ENCODE peak calls at places on chromosomes 11 and 22, in ten cellular contexts. B is HepG2; X is stimulated activated CD4-positive, alpha-beta T cell treated with anti-CD3 and anti-CD28 coated beads, Interleukin-4, amount 100 ng/mL, for 4 hours; H is amniotic stem cell; V is T-helper 17 cell; P is ureter; W is activated naive CD4-positive, alpha-beta T cell treated with anti-CD3 and anti-CD28 coated beads, Interleukin-2, amount 50 U/mL, for 72 hours; A is cardiac muscle cell; J is NCI-H774; F is effector CD4-positive, alpha-beta T cell. Z is an unnamed sample.

GRCh38 chr11:69493931-69494821 is 12.7 kb downstream of the LINC01488 start:
- DNase-seq in H (no peak), F (no peak), B (no peak), J (no peak), X (no peak), W (no peak), A (no peak), P (no peak), V (no peak), Z (no peak)

GRCh38 chr11:120054753-120055045 is 83.2 kb downstream of the TRIM29 start:
- DNase-seq in B (no peak), W (no peak), H (no peak), P (peak; percentile 23), A (no peak), X (no peak), F (no peak), J (no peak), V (no peak), Z (no peak)

GRCh38 chr11:11036185-11037161 is 178.6 kb upstream of the ZBED5 start:
- DNase-seq in A (peak; percentile 86), H (no peak), F (peak; percentile 42), B (peak; percentile 64), V (no peak), W (peak; percentile 40), J (peak; percentile 53), X (peak; percentile 17), P (no peak), Z (peak; percentile 16)

GRCh38 chr22:45159652-45160462 is 3.9 kb upstream of the NUP50 start:
- DNase-seq in B (peak; percentile 88), P (no peak), J (no peak), F (no peak), A (no peak), H (no peak), V (no peak), W (no peak), X (no peak), Z (no peak)

GRCh38 chr11:67272327-67273259 is 6.3 kb downstream of the GRK2 start:
- DNase-seq in J (no peak), B (no peak), V (no peak), A (no peak), P (no peak), H (no peak), X (no peak), W (no peak), F (no peak), Z (no peak)

GRCh38 chr11:28017816-28018215 is 90.1 kb downstream of the KIF18A start:
- DNase-seq in F (no peak), V (no peak), P (no peak), J (no peak), H (no peak), A (no peak), X (no peak), B (no peak), W (no peak), Z (no peak)

GRCh38 chr11:101576536-101576935 is 7.3 kb downstream of the TRPC6 start:
- DNase-seq in H (no peak), J (no peak), A (no peak), B (no peak), F (no peak), X (no peak), V (no peak), P (no peak), W (no peak), Z (no peak)

GRCh38 chr11:105757107-105757506 is 147.2 kb downstream of the GRIA4 start:
- DNase-seq in F (no peak), H (no peak), B (no peak), J (no peak), X (no peak), W (no peak), A (no peak), P (no peak), V (no peak), Z (no peak)

GRCh38 chr11:104175769-104176168 is 11.8 kb upstream of the PDGFD start:
- DNase-seq in W (no peak), B (no peak), F (no peak), P (no peak), J (no peak), A (no peak), X (no peak), H (no peak), V (no peak), Z (no peak)

GRCh38 chr22:35102663-35103062 is 36.7 kb downstream of the ISX start:
- DNase-seq in V (no peak), P (no peak), X (no peak), F (no peak), H (no peak), B (no peak), W (no peak), A (peak; percentile 72), J (no peak), Z (no peak)

GRCh38 chr22:49566141-49566541 is 261.5 kb downstream of the BRD1 start:
- DNase-seq in H (no peak), W (no peak), J (no peak), B (no peak), F (no peak), P (peak; percentile 20), X (no peak), V (no peak), A (no peak), Z (no peak)

GRCh38 chr11:109423114-109423859 is 1.3 kb downstream of the C11orf87 start:
- DNase-seq in V (no peak), X (no peak), A (peak; percentile 13), B (no peak), H (no peak), W (no peak), J (no peak), F (no peak), P (no peak), Z (no peak)

GRCh38 chr11:130518164-130518563 is 69.7 kb downstream of the ADAMTS15 start:
- DNase-seq in H (no peak), A (no peak), P (no peak), W (no peak), J (no peak), F (no peak), B (no peak), X (no peak), V (no peak), Z (no peak)

GRCh38 chr22:24517446-24517845 is 22.3 kb downstream of the UPB1 start:
- DNase-seq in H (no peak), F (no peak), W (no peak), A (no peak), P (no peak), B (no peak), J (no peak), V (no peak), X (no peak), Z (no peak)

GRCh38 chr11:100687630-100688395 is 725 bp downstream of the ARHGAP42 start:
- DNase-seq in X (no peak), B (peak; percentile 55), A (peak; percentile 81), V (no peak), P (peak; percentile 61), F (no peak), H (peak; percentile 52), W (peak; percentile 3), J (peak; percentile 13), Z (peak; percentile 20)

GRCh38 chr11:2168286-2169000 is 3.2 kb downstream of the TH start:
- DNase-seq in W (no peak), X (no peak), H (no peak), F (no peak), A (no peak), B (no peak), J (no peak), V (no peak), P (peak; percentile 70), Z (no peak)

GRCh38 chr11:119262668-119263351 is 54.1 kb downstream of the MCAM start:
- DNase-seq in F (no peak), W (no peak), B (no peak), A (no peak), V (no peak), J (no peak), P (no peak), X (no peak), H (no peak), Z (no peak)

GRCh38 chr22:23204541-23205157 is 24.3 kb downstream of the BCR start:
- DNase-seq in H (no peak), F (no peak), V (no peak), B (no peak), X (no peak), P (no peak), A (no peak), W (no peak), J (peak; percentile 86), Z (no peak)

GRCh38 chr11:55503449-55503848 is 50.8 kb upstream of the OR4C15 start:
- DNase-seq in P (no peak), H (no peak), J (no peak), V (no peak), F (no peak), W (no peak), A (no peak), X (no peak), B (no peak), Z (no peak)

GRCh38 chr11:30046211-30046945 is 29.5 kb upstream of the KCNA4 start:
- DNase-seq in B (no peak), J (peak; percentile 47), W (no peak), V (no peak), H (no peak), F (no peak), X (no peak), A (no peak), P (no peak), Z (no peak)

GRCh38 chr11:24271798-24272197 is 225.1 kb upstream of the LUZP2 start:
- DNase-seq in A (no peak), X (no peak), B (no peak), P (no peak), F (no peak), J (no peak), W (no peak), V (no peak), H (no peak), Z (no peak)

GRCh38 chr22:46674367-46674781 is 54.2 kb downstream of the GRAMD4 start:
- DNase-seq in F (peak; percentile 85), H (no peak), X (peak; percentile 99), J (no peak), V (peak; percentile 77), P (no peak), W (peak; percentile 81), B (no peak), A (no peak), Z (peak; percentile 77)

GRCh38 chr11:6596237-6596877 is 7.1 kb downstream of the RRP8 start:
- DNase-seq in B (no peak), V (no peak), W (no peak), F (no peak), H (no peak), P (no peak), A (no peak), X (no peak), J (no peak), Z (no peak)

GRCh38 chr22:21010426-21011113 is 4.4 kb upstream of the P2RX6 start:
- DNase-seq in F (no peak), H (no peak), J (no peak), B (no peak), X (no peak), V (no peak), W (no peak), A (no peak), P (no peak), Z (no peak)

Z was measured in T-helper 1 cell.